ENCODE peak calls at places on chromosome 7, in four cellular contexts. J is A549, I is DND-41, E is cardiac fibroblast. C is an unnamed sample.

GRCh38 chr7:2040201-2040892 is 192.4 kb downstream of the MAD1L1 start:
- DNase-seq in J (no peak), I (no peak), E (no peak), C (no peak)

GRCh38 chr7:35648367-35648766 is 46.6 kb downstream of the HERPUD2 start:
- DNase-seq in J (no peak), I (no peak), E (no peak), C (no peak)

GRCh38 chr7:376306-376969 is 86.5 kb downstream of the FOXL3 start:
- DNase-seq in J (no peak), I (no peak), E (no peak), C (peak)

GRCh38 chr7:158277219-158278141 is 310.1 kb downstream of the PTPRN2 start:
- DNase-seq in J (no peak), I (no peak), E (no peak), C (no peak)

GRCh38 chr7:100863406-100863950 is 3.7 kb upstream of the TRIP6 start:
- DNase-seq in J (no peak), I (no peak), E (peak), C (no peak)

GRCh38 chr7:15751191-15751701 is 64.8 kb upstream of the MEOX2 start:
- DNase-seq in J (no peak), I (no peak), E (peak), C (no peak)

GRCh38 chr7:123070702-123071286 is 75.3 kb upstream of the TAS2R16 start:
- DNase-seq in J (peak), I (no peak), E (peak), C (no peak)

GRCh38 chr7:159107052-159107892 is 37.4 kb downstream of the VIPR2 start:
- DNase-seq in J (no peak), I (no peak), E (no peak), C (no peak)

GRCh38 chr7:47809387-47809786 is 138.9 kb downstream of the PKD1L1 start:
- DNase-seq in J (no peak), I (no peak), E (no peak), C (no peak)

GRCh38 chr7:117283371-117283770 is 39.5 kb downstream of the WNT2 start:
- DNase-seq in J (no peak), I (no peak), E (peak), C (no peak)

GRCh38 chr7:159370-160270 is 32.8 kb upstream of the FAM20C start:
- DNase-seq in J (no peak), I (no peak), E (no peak), C (no peak)

GRCh38 chr7:2450198-2451107 is 25.7 kb downstream of the GRIFIN start:
- DNase-seq in J (no peak), I (no peak), E (no peak), C (no peak)

GRCh38 chr7:122914812-122915211 is 28.6 kb upstream of the CADPS2 start:
- DNase-seq in J (no peak), I (no peak), E (no peak), C (no peak)

GRCh38 chr7:55964802-55965470 is 551 bp downstream of the NIPSNAP2 start:
- DNase-seq in J (peak), I (peak), E (peak), C (peak)

DNA sequence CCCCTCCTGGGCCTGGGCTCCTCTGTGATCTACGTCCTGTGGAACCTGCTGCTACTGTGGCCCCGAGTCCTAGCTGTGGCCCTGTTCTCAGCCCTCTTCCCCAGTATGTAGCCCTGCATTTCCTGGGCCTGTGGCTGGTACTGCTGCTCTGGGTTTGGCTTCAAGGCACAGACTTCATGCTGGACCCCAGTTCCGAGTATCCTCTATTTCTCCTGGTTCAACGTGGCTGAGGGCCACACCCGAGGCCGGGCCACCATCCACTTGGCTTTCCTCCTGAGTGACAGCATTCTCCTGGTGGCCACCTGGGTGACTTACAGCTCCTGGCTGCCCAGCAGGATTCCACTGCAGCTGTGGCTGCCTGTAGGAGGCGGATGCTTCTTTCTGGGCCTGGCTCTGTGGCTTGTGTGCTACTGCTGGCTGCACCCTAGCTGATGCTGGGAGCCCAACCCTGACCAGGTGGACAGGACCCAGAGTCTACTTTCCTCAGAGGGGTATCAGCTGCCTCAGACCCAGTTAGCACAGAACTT is 37.8 kb upstream of the MMD2 start:
- DNase-seq in J (no peak), I (no peak), E (no peak), C (no peak)
- TF ChIP-seq CTCF in J (no peak), I (no peak), E (no peak), C (no peak)

DNA sequence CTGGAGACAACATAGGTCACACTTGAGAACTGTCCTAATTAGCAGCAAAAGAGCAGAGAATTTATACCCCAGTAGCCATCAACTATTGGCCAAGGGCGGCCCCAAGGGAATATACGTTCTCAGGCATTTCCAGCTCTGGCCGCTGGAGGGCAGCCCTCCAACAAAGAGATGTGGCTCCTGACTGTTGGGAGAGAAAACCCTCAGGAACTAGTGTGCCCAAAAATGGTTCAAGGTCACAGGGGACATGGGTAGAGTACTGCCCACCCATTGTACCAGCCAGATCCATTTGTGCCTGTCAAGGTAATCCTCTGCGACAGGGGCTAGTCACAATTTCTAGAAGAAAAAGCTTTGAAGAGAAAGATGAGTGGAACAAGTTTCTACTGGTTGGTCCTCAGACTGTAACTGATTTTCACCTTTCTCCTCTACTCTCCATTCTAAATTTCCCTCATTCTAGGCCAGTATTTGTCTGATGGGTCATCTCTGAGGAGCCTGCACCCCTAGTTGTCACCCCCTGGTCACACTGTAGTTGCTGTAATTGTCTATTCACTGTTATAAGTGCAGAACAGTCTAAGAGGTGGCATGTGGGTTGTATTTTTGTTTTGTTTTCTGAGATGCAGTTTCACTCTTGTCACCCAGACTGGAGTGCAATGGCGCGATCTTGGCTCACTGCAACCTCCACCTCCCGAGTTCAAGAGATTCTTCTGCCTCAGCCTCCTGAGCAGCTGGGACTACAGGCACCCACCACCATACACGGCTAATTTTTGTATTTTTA is 14.7 kb upstream of the C7orf33 start:
- DNase-seq in J (peak), I (peak), E (peak), C (peak)
- TF ChIP-seq CTCF in J (peak), I (peak), E (peak), C (peak)

GRCh38 chr7:24979863-24980694 is at the start of gene OSBPL3:
- DNase-seq in J (peak), I (peak), E (peak), C (peak)
- TF ChIP-seq CTCF in J (no peak), I (no peak), E (peak), C (peak)

GRCh38 chr7:64180989-64181388 is 26.0 kb upstream of the ZNF735 start:
- DNase-seq in J (no peak), I (no peak), E (no peak), C (peak)
- TF ChIP-seq CTCF in J (no peak), I (peak), E (no peak), C (peak)

GRCh38 chr7:9657257-9657656 is 1223.8 kb downstream of the NXPH1 start:
- DNase-seq in J (no peak), I (no peak), E (no peak), C (no peak)
- TF ChIP-seq CTCF in J (no peak), I (peak), E (no peak), C (no peak)

GRCh38 chr7:19051767-19052375 is 65.6 kb downstream of the TWIST1 start:
- DNase-seq in J (peak), I (peak), E (peak), C (peak)
- TF ChIP-seq CTCF in J (peak), I (peak), E (peak), C (peak)

DNA sequence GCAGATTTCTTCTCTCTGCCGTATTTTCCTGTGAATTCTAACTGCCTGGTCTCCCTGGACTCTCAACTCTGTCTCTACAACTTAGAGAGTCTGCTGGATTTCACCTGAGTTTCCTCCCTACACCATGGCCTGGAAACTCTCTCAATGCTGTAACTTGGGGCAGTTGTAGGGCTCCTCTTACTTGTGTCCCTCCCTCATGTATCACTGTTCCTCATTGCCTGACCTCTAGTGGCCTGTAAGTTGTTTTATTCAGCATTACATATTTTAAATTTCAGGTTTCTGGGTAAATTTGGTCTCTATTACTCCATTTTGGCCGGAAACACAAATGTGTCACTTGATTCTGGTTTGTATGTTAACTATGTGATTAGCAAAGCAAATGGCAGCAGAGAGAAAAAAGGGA is 70.9 kb downstream of the DYNC1I1 start:
- DNase-seq in J (no peak), I (no peak), E (peak), C (no peak)
- TF ChIP-seq CTCF in J (peak), I (no peak), E (peak), C (no peak)

GRCh38 chr7:54773472-54774399 is 14.7 kb upstream of the SEC61G start:
- DNase-seq in J (peak), I (peak), E (peak), C (peak)
- TF ChIP-seq CTCF in J (peak), I (peak), E (peak), C (peak)

DNA sequence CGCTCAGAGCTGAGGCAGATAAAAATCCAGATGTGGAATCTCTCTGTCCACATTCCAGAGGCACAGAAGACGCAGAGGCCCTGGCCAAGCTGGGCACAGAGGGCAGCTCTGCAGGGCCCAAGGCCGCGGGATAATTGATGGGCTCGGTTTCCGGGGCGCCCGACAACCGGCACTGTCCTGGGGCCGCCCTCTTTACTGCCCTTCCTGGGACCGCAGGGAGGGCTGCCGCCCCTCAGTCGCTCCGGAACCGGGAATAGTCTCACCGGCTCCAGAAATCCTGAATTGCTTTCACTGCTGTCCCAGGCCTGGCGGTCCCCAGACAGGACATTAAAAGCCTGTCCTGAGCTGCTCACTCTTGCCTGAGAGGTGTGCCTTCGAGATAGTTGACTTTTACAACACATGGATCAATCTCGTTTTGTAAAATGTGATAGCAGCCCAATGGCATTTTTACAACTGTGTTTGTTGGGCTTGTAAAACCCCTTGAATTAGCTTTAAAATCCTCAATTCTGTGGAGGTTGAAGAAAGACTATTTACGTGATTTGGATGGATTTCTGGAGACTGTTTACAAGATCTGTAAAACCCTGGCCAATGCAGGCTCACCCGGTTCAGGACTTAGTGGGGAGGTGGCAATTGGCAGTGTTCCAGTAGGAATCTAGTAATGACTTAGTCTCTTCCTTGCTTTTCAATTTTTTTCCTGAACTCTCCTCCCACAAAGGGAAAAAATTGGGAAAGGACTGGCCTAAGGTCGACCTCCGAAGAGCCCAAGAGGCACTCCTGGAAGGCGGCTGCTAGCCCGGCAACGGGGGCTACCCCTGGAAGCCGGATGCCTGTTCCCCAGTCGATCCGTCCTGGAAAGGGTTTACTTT is 1.4 kb upstream of the HOXA6 start:
- DNase-seq in J (no peak), I (no peak), E (no peak), C (no peak)
- TF ChIP-seq CTCF in J (no peak), I (no peak), E (no peak), C (no peak)

GRCh38 chr7:105935250-105935649 is 27.8 kb upstream of the CDHR3 start:
- DNase-seq in J (no peak), I (no peak), E (no peak), C (no peak)

GRCh38 chr7:105937411-105937810 is 25.7 kb upstream of the CDHR3 start:
- DNase-seq in J (no peak), I (no peak), E (no peak), C (no peak)

GRCh38 chr7:105932835-105933477 is 30.1 kb upstream of the CDHR3 start:
- DNase-seq in J (no peak), I (no peak), E (peak), C (no peak)

GRCh38 chr7:105931179-105931578 is 31.9 kb upstream of the CDHR3 start:
- DNase-seq in J (no peak), I (no peak), E (no peak), C (no peak)

GRCh38 chr7:105934577-105935185 is 28.4 kb upstream of the CDHR3 start:
- DNase-seq in J (no peak), I (no peak), E (peak), C (peak)
- TF ChIP-seq CTCF in J (peak), I (peak), E (peak), C (peak)